ENCODE peak calls at places on chromosomes 6 and 20, in five cellular contexts. V is AG10803, I is kidney epithelial cell, S is breast epithelium, B is fibroblast of lung. K is an unnamed sample.

GRCh38 chr6:136090929-136091328 is 159.2 kb downstream of the MTFR2 start:
- DNase-seq in V (peak; percentile 81), S (no peak), I (no peak), B (no peak), K (no peak)

GRCh38 chr6:129317931-129318820 is 391.8 kb downstream of the ARHGAP18 start:
- DNase-seq in V (peak; percentile 69), I (peak; percentile 59), S (no peak), B (peak; percentile 47), K (peak; percentile 90)

GRCh38 chr6:24145690-24146131 is 19.7 kb downstream of the NRSN1 start:
- DNase-seq in B (no peak), I (no peak), S (no peak), V (no peak), K (no peak)

GRCh38 chr20:22691369-22692118 is 107.2 kb upstream of the FOXA2 start:
- DNase-seq in B (peak; percentile 37), S (peak; percentile 56), I (no peak), V (peak; percentile 64), K (peak; percentile 85)

GRCh38 chr20:31839782-31840487 is 5.5 kb downstream of the FOXS1 start:
- DNase-seq in V (no peak), B (no peak), I (no peak), S (no peak), K (no peak)

GRCh38 chr6:112113371-112113770 is 26.0 kb downstream of the FAM229B start:
- DNase-seq in B (no peak), V (peak; percentile 4), I (no peak), S (no peak), K (no peak)

GRCh38 chr6:88302769-88303230 is 136.7 kb upstream of the CNR1 start:
- DNase-seq in B (peak; percentile 62), S (no peak), I (no peak), V (no peak), K (no peak)

GRCh38 chr6:90168693-90169131 is 127.9 kb downstream of the BACH2 start:
- DNase-seq in V (peak; percentile 18), S (no peak), B (peak; percentile 85), I (peak; percentile 38), K (no peak)

GRCh38 chr6:142569676-142570075 is 267.9 kb downstream of the ADGRG6 start:
- DNase-seq in S (no peak), V (peak; percentile 12), I (peak; percentile 21), B (peak; percentile 58), K (peak; percentile 51)

GRCh38 chr20:48267825-48268615 is 482.7 kb upstream of the SULF2 start:
- DNase-seq in S (no peak), B (no peak), V (no peak), I (no peak), K (no peak)

GRCh38 chr20:2751868-2752630 is 48.4 kb downstream of the CPXM1 start:
- DNase-seq in S (no peak), V (no peak), I (no peak), B (no peak), K (no peak)
- TF ChIP-seq CTCF in S (no peak), V (no peak), I (no peak), B (no peak), K (no peak)

DNA sequence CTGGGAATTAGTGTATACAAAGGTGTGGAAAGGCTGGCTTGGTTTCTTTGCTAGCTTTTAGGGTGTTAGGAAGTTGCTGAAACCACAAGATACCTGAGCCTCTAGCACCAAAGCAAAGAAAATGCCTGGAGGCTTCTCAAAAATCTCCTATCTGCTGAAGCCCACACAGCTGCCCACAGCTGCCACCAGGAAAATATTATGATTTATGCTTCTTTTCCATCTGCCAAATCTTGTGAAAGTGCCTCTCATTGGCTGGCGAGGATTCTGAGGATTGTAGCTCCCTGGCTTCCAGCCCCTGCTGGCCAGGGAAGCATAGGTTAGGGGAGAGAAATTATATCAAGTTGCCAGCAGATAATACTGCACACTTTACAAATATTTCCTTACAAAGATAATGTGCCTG is 98.5 kb downstream of the MRPL14 start:
- DNase-seq in B (peak; percentile 59), V (no peak), S (no peak), I (no peak), K (no peak)
- TF ChIP-seq CTCF in B (peak; percentile 4), V (peak; percentile 41), S (no peak), I (peak; percentile 9), K (peak; percentile 16)

GRCh38 chr6:52106994-52107393 is 19.6 kb upstream of the PKHD1 start:
- DNase-seq in V (no peak), I (no peak), S (no peak), B (no peak), K (no peak)

GRCh38 chr6:52102330-52102932 is 15.0 kb upstream of the PKHD1 start:
- DNase-seq in B (no peak), I (no peak), V (no peak), S (no peak), K (no peak)

GRCh38 chr6:52103661-52104060 is 16.2 kb upstream of the PKHD1 start:
- DNase-seq in B (no peak), S (no peak), I (no peak), V (no peak), K (no peak)

GRCh38 chr6:52108128-52108527 is 20.7 kb upstream of the PKHD1 start:
- DNase-seq in I (no peak), B (no peak), S (no peak), V (no peak), K (peak; percentile 4)

DNA sequence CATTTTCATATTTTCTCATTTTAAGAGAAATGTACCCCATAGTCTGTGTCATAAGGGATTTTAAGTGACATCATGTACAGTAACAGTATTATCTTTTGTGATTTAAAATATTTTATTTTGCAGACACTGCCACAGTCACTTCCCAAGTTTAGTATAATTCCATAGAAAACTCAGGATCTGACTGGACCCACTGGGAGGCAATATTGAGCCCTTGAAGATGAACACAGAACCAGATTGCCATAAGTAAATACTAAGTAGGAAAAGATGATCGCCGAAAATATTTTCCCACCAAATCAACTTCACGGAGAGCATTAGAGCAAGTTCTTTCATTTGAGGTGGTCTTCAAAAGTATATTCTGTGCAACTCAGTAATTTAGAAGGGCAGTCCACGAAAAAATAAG is 17.6 kb upstream of the PKHD1 start:
- DNase-seq in I (no peak), B (no peak), S (no peak), V (no peak), K (no peak)
- TF ChIP-seq CTCF in I (no peak), B (no peak), S (no peak), V (no peak), K (no peak)

GRCh38 chr20:12573428-12573827 is 435.3 kb upstream of the SPTLC3 start:
- DNase-seq in I (no peak), B (no peak), S (no peak), V (no peak), K (no peak)

GRCh38 chr20:12564982-12565381 is 443.8 kb upstream of the SPTLC3 start:
- DNase-seq in I (no peak), V (no peak), B (no peak), S (no peak), K (no peak)

GRCh38 chr20:12566596-12566995 is 442.2 kb upstream of the SPTLC3 start:
- DNase-seq in V (no peak), B (no peak), I (no peak), S (no peak), K (no peak)

GRCh38 chr20:12575352-12576095 is 433.2 kb upstream of the SPTLC3 start:
- DNase-seq in I (no peak), S (no peak), B (no peak), V (no peak), K (no peak)

DNA sequence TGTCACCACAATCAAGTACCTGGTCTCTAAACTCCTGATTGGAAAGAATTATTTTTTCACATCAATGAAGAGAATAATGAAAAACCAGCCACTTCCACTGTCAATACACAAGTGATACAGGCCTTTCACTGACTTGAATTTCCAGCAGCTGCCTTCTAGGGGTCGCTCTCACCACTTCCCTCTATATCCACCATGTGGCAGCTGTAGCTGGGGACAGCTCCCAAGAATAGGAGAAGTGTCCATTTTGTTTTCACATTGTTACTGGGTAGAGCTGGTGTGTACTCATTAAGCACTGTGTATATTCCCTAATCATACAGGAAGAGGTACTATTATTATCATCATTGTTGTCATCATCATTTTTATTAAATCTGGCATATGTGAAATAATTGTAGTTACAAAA is 438.4 kb upstream of the SPTLC3 start:
- DNase-seq in B (no peak), I (no peak), V (no peak), S (no peak), K (peak; percentile 87)
- TF ChIP-seq CTCF in B (no peak), I (peak; percentile 74), V (no peak), S (no peak), K (peak; percentile 96)

GRCh38 chr6:9316831-9317230 is 881.5 kb upstream of the SLC35B3 start:
- DNase-seq in B (no peak), I (no peak), S (no peak), V (peak; percentile 29), K (no peak)
- TF ChIP-seq CTCF in B (no peak), I (no peak), S (no peak), V (no peak), K (no peak)

GRCh38 chr20:25310921-25311728 is 63.2 kb downstream of the PYGB start:
- DNase-seq in I (no peak), B (peak; percentile 95), S (no peak), V (peak; percentile 94), K (no peak)

GRCh38 chr20:25308083-25308491 is 60.2 kb downstream of the PYGB start:
- DNase-seq in S (no peak), I (no peak), B (no peak), V (no peak), K (no peak)

GRCh38 chr20:25309395-25310267 is 61.7 kb downstream of the PYGB start:
- DNase-seq in B (peak; percentile 79), S (no peak), V (peak; percentile 86), I (peak; percentile 75), K (no peak)

GRCh38 chr20:25308671-25309394 is 60.9 kb downstream of the PYGB start:
- DNase-seq in V (peak; percentile 63), S (no peak), B (peak; percentile 79), I (no peak), K (no peak)

DNA sequence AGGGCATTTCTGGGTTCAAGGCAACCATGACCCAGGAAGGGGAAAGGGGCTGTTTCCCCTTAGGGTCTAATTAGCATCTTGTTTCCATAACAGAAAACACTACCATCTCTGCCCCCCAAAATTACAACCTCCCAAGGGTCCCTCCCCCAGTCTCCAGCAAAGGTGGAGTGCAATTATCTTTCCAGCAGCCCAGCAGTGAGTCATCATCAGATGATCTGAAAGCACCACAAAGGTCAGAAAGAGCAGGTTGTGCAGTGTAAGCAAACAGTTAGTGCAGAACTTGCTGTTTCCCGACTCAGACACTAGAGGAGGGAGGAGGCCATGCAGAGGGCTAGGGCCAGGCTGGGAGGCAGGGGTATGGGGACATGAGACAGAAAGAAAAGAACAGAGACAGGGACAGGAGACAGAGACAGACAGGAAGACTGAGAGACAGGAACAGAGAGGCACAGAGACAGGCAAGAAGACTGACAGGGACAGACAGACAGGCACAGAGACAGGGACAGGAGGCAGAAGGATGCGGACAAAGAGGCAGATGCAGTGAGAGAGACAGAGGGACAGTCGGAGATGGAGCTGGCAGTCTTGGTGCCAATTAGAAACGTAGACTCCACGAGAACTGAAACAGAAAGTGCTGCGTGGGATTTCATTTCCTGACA is 62.5 kb downstream of the PYGB start:
- DNase-seq in V (peak; percentile 88), S (peak; percentile 57), I (peak; percentile 94), B (peak; percentile 90), K (peak; percentile 38)
- TF ChIP-seq CTCF in V (peak; percentile 77), S (no peak), I (peak; percentile 93), B (peak; percentile 83), K (peak; percentile 24)

K was measured in GM23338.